ENCODE peak calls at places on chromosome 18, in nine cellular contexts. X is stimulated activated CD8-positive, alpha-beta memory T cell treated with anti-CD3 and anti-CD28 coated beads, Interleukin-12 subunit alpha, Interleukin-12 subunit beta, amount 100 ng/mL, for 4 hours; C is HuH-7; I is dorsolateral prefrontal cortex; N is hepatocyte; G is foreskin fibroblast; E is iris pigment epithelial cell; F is mammary epithelial cell; U is GM06990. R is an unnamed sample.

GRCh38 chr18:11119550-11119949 is 29.8 kb downstream of the PIEZO2 start:
- DNase-seq in X (no peak), C (no peak), I (peak), N (no peak), G (no peak), E (peak), F (no peak), U (no peak), R (no peak)

GRCh38 chr18:79796016-79796415 is 1.7 kb upstream of the KCNG2 start:
- DNase-seq in X (no peak), C (no peak), I (no peak), N (no peak), G (no peak), E (peak), F (no peak), U (no peak), R (no peak)

GRCh38 chr18:79434611-79435010 is 38.9 kb downstream of the NFATC1 start:
- DNase-seq in X (no peak), C (no peak), I (no peak), N (no peak), G (no peak), E (no peak), F (no peak), U (no peak), R (no peak)

GRCh38 chr18:79884963-79885728 is 66.3 kb downstream of the SLC66A2 start:
- DNase-seq in X (no peak), C (no peak), I (no peak), N (no peak), G (no peak), E (no peak), F (no peak), U (no peak), R (no peak)

GRCh38 chr18:1578505-1578904 is 673.8 kb downstream of the ADCYAP1 start:
- DNase-seq in X (no peak), C (no peak), I (no peak), N (no peak), G (no peak), E (no peak), F (no peak), U (no peak), R (no peak)

GRCh38 chr18:44290366-44290855 is 390.3 kb upstream of the SETBP1 start:
- DNase-seq in X (no peak), C (no peak), I (no peak), N (no peak), G (no peak), E (peak), F (peak), U (no peak), R (no peak)

GRCh38 chr18:2654828-2655152 is 736 bp upstream of the SMCHD1 start:
- DNase-seq in X (no peak), C (no peak), I (no peak), N (no peak), G (no peak), E (no peak), F (no peak), U (no peak), R (no peak)

GRCh38 chr18:51890762-51891161 is 449.2 kb upstream of the DCC start:
- DNase-seq in X (no peak), C (no peak), I (no peak), N (peak), G (peak), E (peak), F (peak), U (no peak), R (no peak)

GRCh38 chr18:55405655-55406373 is 182.2 kb downstream of the TCF4 start:
- DNase-seq in X (no peak), C (no peak), I (peak), N (peak), G (peak), E (peak), F (peak), U (no peak), R (no peak)

GRCh38 chr18:8800041-8800441 is 94.7 kb downstream of the MTCL1 start:
- DNase-seq in X (no peak), C (no peak), I (no peak), N (no peak), G (peak), E (no peak), F (no peak), U (no peak), R (no peak)

GRCh38 chr18:54147439-54147838 is 77.0 kb downstream of the MBD2 start:
- DNase-seq in X (no peak), C (no peak), I (no peak), N (no peak), G (no peak), E (no peak), F (no peak), U (peak), R (peak)

GRCh38 chr18:47215554-47216138 is 35.8 kb downstream of the SKOR2 start:
- DNase-seq in X (no peak), C (peak), I (peak), N (peak), G (peak), E (peak), F (peak), U (no peak), R (no peak)

GRCh38 chr18:48676756-48677368 is 138.0 kb downstream of the CTIF start:
- DNase-seq in X (peak), C (peak), I (peak), N (peak), G (peak), E (peak), F (peak), U (peak), R (peak)

GRCh38 chr18:63785031-63785430 is 9.8 kb downstream of the SERPINB7 start:
- DNase-seq in X (no peak), C (no peak), I (no peak), N (no peak), G (no peak), E (no peak), F (no peak), U (no peak), R (no peak)

GRCh38 chr18:26309283-26309682 is 83.0 kb downstream of the TAF4B start:
- DNase-seq in X (no peak), C (no peak), I (no peak), N (no peak), G (peak), E (peak), F (peak), U (no peak), R (no peak)

GRCh38 chr18:32735781-32736180 is 37.0 kb downstream of the KLHL14 start:
- DNase-seq in X (no peak), C (no peak), I (no peak), N (peak), G (peak), E (peak), F (peak), U (no peak), R (no peak)

GRCh38 chr18:42765225-42765624 is 350.3 kb downstream of the RIT2 start:
- DNase-seq in X (no peak), C (no peak), I (no peak), N (no peak), G (no peak), E (no peak), F (no peak), U (no peak), R (no peak)

GRCh38 chr18:61554117-61554776 is 221.0 kb downstream of the CDH20 start:
- DNase-seq in X (no peak), C (no peak), I (no peak), N (no peak), G (no peak), E (no peak), F (no peak), U (no peak), R (peak)

GRCh38 chr18:72261562-72261961 is 282.6 kb downstream of the CBLN2 start:
- DNase-seq in X (no peak), C (no peak), I (no peak), N (peak), G (no peak), E (no peak), F (no peak), U (no peak), R (no peak)

R was measured in activated naive CD4-positive, alpha-beta T cell treated with Interleukin-2 at 50 U/mL for 16 hours.